ENCODE peak calls at places on chromosomes 13 and 19, in eight cellular contexts. N is activated CD4-positive, alpha-beta T cell treated with anti-CD3 and anti-CD28 coated beads, Interleukin-2, amount 50 U/mL, for 24 hours; S is heart right ventricle; L is right cardiac atrium; F is stimulated activated CD8-positive, alpha-beta memory T cell treated with anti-CD3 and anti-CD28 coated beads, Interleukin-2, amount 100 ng/mL, for 48 hours; H is neural crest cell; J is H9; E is HT1080. M is an unnamed sample.

GRCh38 chr13:23558675-23559536 is 11.3 kb upstream of the TNFRSF19 start:
- DNase-seq in F (no peak), E (peak), J (no peak), N (no peak), L (peak), H (peak), S (peak), M (no peak)

GRCh38 chr13:52933547-52934167 is 85.2 kb upstream of the PCDH8 start:
- DNase-seq in L (no peak), H (no peak), J (no peak), F (no peak), E (no peak), N (no peak), S (no peak), M (no peak)

GRCh38 chr19:1864480-1865171 is 1.2 kb upstream of the KLF16 start:
- DNase-seq in N (no peak), L (peak), J (peak), S (peak), F (peak), H (peak), E (peak), M (no peak)

GRCh38 chr19:54502518-54503048 is at the start of gene LAIR2:
- DNase-seq in H (no peak), S (no peak), N (no peak), J (no peak), F (no peak), L (no peak), E (no peak), M (no peak)

GRCh38 chr19:1942078-1942933 is 1.3 kb downstream of the CSNK1G2 start:
- DNase-seq in L (peak), E (peak), H (peak), J (peak), N (peak), S (peak), F (peak), M (peak)

GRCh38 chr19:55585658-55586339 is 5.2 kb upstream of the ZNF579 start:
- DNase-seq in J (peak), L (peak), H (peak), E (no peak), N (peak), F (peak), S (peak), M (peak)

GRCh38 chr19:50835785-50836542 is 2.6 kb upstream of the KLK15 start:
- DNase-seq in F (peak), J (peak), H (peak), S (peak), N (peak), E (peak), L (peak), M (peak)

GRCh38 chr13:113970810-113971470 is 2.9 kb downstream of the C13orf46 start:
- DNase-seq in S (peak), J (no peak), N (no peak), L (peak), F (no peak), E (no peak), H (no peak), M (peak)

GRCh38 chr13:112968380-112968909 is 569 bp upstream of the MCF2L start:
- DNase-seq in H (no peak), J (no peak), N (no peak), E (no peak), L (peak), F (peak), S (peak), M (no peak)

GRCh38 chr19:3656747-3657394 is 30.3 kb upstream of the CACTIN start:
- DNase-seq in E (no peak), N (no peak), S (no peak), J (no peak), L (no peak), F (no peak), H (no peak), M (no peak)

GRCh38 chr19:33064778-33065550 is at the start of gene RHPN2:
- DNase-seq in H (peak), L (peak), E (peak), S (peak), F (peak), N (peak), J (peak), M (peak)

GRCh38 chr19:54422136-54422535 is 6.9 kb downstream of the TTYH1 start:
- DNase-seq in S (no peak), N (no peak), E (no peak), J (peak), H (no peak), L (no peak), F (no peak), M (no peak)

GRCh38 chr13:112250788-112251445 is 125.2 kb upstream of the SPACA7 start:
- DNase-seq in L (no peak), E (no peak), J (no peak), F (no peak), N (no peak), H (no peak), S (no peak), M (no peak)

GRCh38 chr19:34067861-34068271 is 104.4 kb upstream of the LSM14A start:
- DNase-seq in L (no peak), H (no peak), F (no peak), S (no peak), J (no peak), E (peak), N (no peak), M (no peak)

GRCh38 chr13:109162248-109163051 is 533.0 kb downstream of the MYO16 start:
- DNase-seq in H (no peak), J (no peak), F (no peak), N (peak), E (peak), S (no peak), L (no peak), M (no peak)

GRCh38 chr13:31476266-31476665 is 263.1 kb upstream of the RXFP2 start:
- DNase-seq in L (peak), H (no peak), N (no peak), J (no peak), E (peak), F (no peak), S (no peak), M (no peak)

GRCh38 chr13:112895521-112896465 is 73.2 kb upstream of the MCF2L start:
- DNase-seq in L (peak), H (no peak), E (no peak), F (no peak), J (no peak), N (no peak), S (no peak), M (no peak)

GRCh38 chr13:32135655-32136054 is 104.1 kb downstream of the FRY start:
- DNase-seq in E (peak), L (no peak), H (no peak), S (no peak), N (no peak), F (no peak), J (no peak), M (no peak)

GRCh38 chr13:46845146-46845545 is 48.2 kb upstream of the ESD start:
- DNase-seq in S (no peak), H (no peak), F (no peak), E (no peak), L (no peak), N (no peak), J (no peak), M (no peak)

GRCh38 chr13:99985243-99985874 is 3.8 kb downstream of the ZIC2 start:
- DNase-seq in S (no peak), J (peak), N (no peak), H (no peak), E (no peak), L (no peak), F (no peak), M (no peak)

M was measured in mesothelial cell of epicardium.